ENCODE peak calls at places on chromosomes 13 and 19, in seven cellular contexts. I is thoracic aorta; M is activated T-cell treated with anti-CD3 and anti-CD28 coated beads, Interleukin-2, amount 50 U/mL, for 72 hours; H is stimulated activated CD4-positive, alpha-beta T cell treated with anti-CD3 and anti-CD28 coated beads, Interleukin-1b, Interleukin-23, amount 100 ng/mL, for 1 hour; B is NCI-H1930; N is pancreas; O is PC-3. E is an unnamed sample.

GRCh38 chr13:101763191-101763590 is 310.7 kb downstream of the ITGBL1 start:
- DNase-seq in M (no peak), I (no peak), N (no peak), O (peak; percentile 4), H (no peak), B (no peak), E (no peak)

GRCh38 chr13:98014766-98015165 is 61.3 kb downstream of the IPO5 start:
- DNase-seq in N (no peak), I (no peak), O (peak; percentile 39), B (no peak), H (no peak), M (no peak), E (no peak)

GRCh38 chr19:33348301-33349010 is 25.1 kb upstream of the CEBPG start:
- DNase-seq in H (no peak), I (no peak), N (no peak), O (no peak), B (no peak), M (no peak), E (no peak)

GRCh38 chr19:46713781-46714522 is 3.0 kb downstream of the PRKD2 start:
- DNase-seq in M (peak; percentile 62), O (peak; percentile 78), H (peak; percentile 53), B (no peak), N (peak; percentile 89), I (peak; percentile 76), E (peak; percentile 97)

GRCh38 chr13:112102243-112102642 is 35.3 kb downstream of the SOX1 start:
- DNase-seq in I (no peak), O (peak; percentile 6), N (no peak), M (no peak), B (no peak), H (no peak), E (no peak)

GRCh38 chr13:71871844-71872243 is 4.8 kb upstream of the DACH1 start:
- DNase-seq in N (no peak), M (no peak), H (no peak), I (no peak), B (no peak), O (no peak), E (no peak)

GRCh38 chr19:41319500-41320184 is 9.7 kb downstream of the CCDC97 start:
- DNase-seq in N (no peak), B (no peak), I (no peak), O (no peak), H (no peak), M (no peak), E (peak; percentile 54)

GRCh38 chr19:32662186-32662585 is 12.8 kb downstream of the ANKRD27 start:
- DNase-seq in I (no peak), M (no peak), B (no peak), N (no peak), H (no peak), O (no peak), E (no peak)

GRCh38 chr19:10191347-10191746 is 3.4 kb downstream of the DNMT1 start:
- DNase-seq in N (no peak), M (no peak), O (peak; percentile 46), H (no peak), I (no peak), B (no peak), E (peak; percentile 45)

GRCh38 chr19:28960986-28961705 is 251.8 kb downstream of the UQCRFS1 start:
- DNase-seq in I (no peak), O (no peak), B (no peak), H (no peak), M (no peak), N (no peak), E (no peak)

GRCh38 chr13:22589880-22590279 is 590.9 kb upstream of the SGCG start:
- DNase-seq in I (no peak), O (no peak), M (no peak), B (no peak), N (no peak), H (no peak), E (no peak)

GRCh38 chr19:57103573-57104277 is 16.1 kb upstream of the USP29 start:
- DNase-seq in B (peak; percentile 38), O (peak; percentile 85), I (peak; percentile 2), M (peak; percentile 61), N (no peak), H (peak; percentile 18), E (peak; percentile 48)

GRCh38 chr19:46408611-46409039 is 4.7 kb downstream of the CCDC8 start:
- DNase-seq in B (no peak), O (no peak), M (no peak), H (no peak), N (no peak), I (peak; percentile 75), E (peak; percentile 92)

GRCh38 chr13:46278474-46278873 is 66.7 kb downstream of the LRRC63 start:
- DNase-seq in I (no peak), M (no peak), B (no peak), O (no peak), N (no peak), H (no peak), E (no peak)

GRCh38 chr13:50991624-50992610 is 82.3 kb downstream of the RNASEH2B start:
- DNase-seq in O (no peak), I (no peak), H (no peak), B (no peak), M (peak; percentile 42), N (no peak), E (no peak)

GRCh38 chr19:47445937-47446402 is 25.7 kb downstream of the SLC8A2 start:
- DNase-seq in I (no peak), B (peak; percentile 52), M (peak; percentile 54), N (peak; percentile 79), O (peak; percentile 25), H (peak; percentile 45), E (peak; percentile 32)

GRCh38 chr13:38902551-38902950 is 88.1 kb downstream of the STOML3 start:
- DNase-seq in I (no peak), H (no peak), B (no peak), N (no peak), M (no peak), O (no peak), E (no peak)